ENCODE peak calls at places on chromosomes 5 and 9, in ten cellular contexts. One of them, this sample, is unnamed.

GRCh38 chr9:105890046-105890822 is 195.9 kb downstream of the TMEM38B start:
- DNase-seq in ELR: no peak
- DNase-seq in SW 1271: no peak
- DNase-seq in NCI-H2029 treated with DMSO at 0.1 percent for 48 hours: no peak
- DNase-seq in AG09309: no peak
- DNase-seq in stimulated activated CD8-positive, alpha-beta memory T cell treated with anti-CD3 and anti-CD28 coated beads, Interleukin-12 subunit alpha, Interleukin-12 subunit beta, amount 100 ng/mL, for 1 hour: no peak
- DNase-seq in IMR-90: no peak
- DNase-seq in posterior cingulate gyrus: no peak
- DNase-seq in fibroblast of lung: peak
- DNase-seq in tibial artery: no peak
- DNase-seq in this sample: no peak

GRCh38 chr5:39137391-39138181 is 63.4 kb upstream of the RICTOR start:
- DNase-seq in ELR: peak
- DNase-seq in SW 1271: no peak
- DNase-seq in NCI-H2029 treated with DMSO at 0.1 percent for 48 hours: no peak
- DNase-seq in AG09309: no peak
- DNase-seq in stimulated activated CD8-positive, alpha-beta memory T cell treated with anti-CD3 and anti-CD28 coated beads, Interleukin-12 subunit alpha, Interleukin-12 subunit beta, amount 100 ng/mL, for 1 hour: no peak
- DNase-seq in IMR-90: no peak
- DNase-seq in posterior cingulate gyrus: no peak
- DNase-seq in fibroblast of lung: no peak
- DNase-seq in tibial artery: no peak
- DNase-seq in this sample: no peak

GRCh38 chr5:176383248-176383905 is 5.0 kb downstream of the NOP16 start:
- DNase-seq in ELR: no peak
- DNase-seq in SW 1271: no peak
- DNase-seq in NCI-H2029 treated with DMSO at 0.1 percent for 48 hours: no peak
- DNase-seq in AG09309: no peak
- DNase-seq in stimulated activated CD8-positive, alpha-beta memory T cell treated with anti-CD3 and anti-CD28 coated beads, Interleukin-12 subunit alpha, Interleukin-12 subunit beta, amount 100 ng/mL, for 1 hour: no peak
- DNase-seq in IMR-90: no peak
- DNase-seq in posterior cingulate gyrus: no peak
- DNase-seq in fibroblast of lung: no peak
- DNase-seq in tibial artery: no peak
- DNase-seq in this sample: no peak

GRCh38 chr5:129271309-129271708 is 176.8 kb downstream of the ISOC1 start:
- DNase-seq in ELR: peak
- DNase-seq in SW 1271: no peak
- DNase-seq in NCI-H2029 treated with DMSO at 0.1 percent for 48 hours: no peak
- DNase-seq in AG09309: no peak
- DNase-seq in stimulated activated CD8-positive, alpha-beta memory T cell treated with anti-CD3 and anti-CD28 coated beads, Interleukin-12 subunit alpha, Interleukin-12 subunit beta, amount 100 ng/mL, for 1 hour: no peak
- DNase-seq in IMR-90: no peak
- DNase-seq in posterior cingulate gyrus: no peak
- DNase-seq in fibroblast of lung: no peak
- DNase-seq in tibial artery: no peak
- DNase-seq in this sample: no peak

GRCh38 chr5:87116821-87117512 is 150.7 kb upstream of the RASA1 start:
- DNase-seq in ELR: peak
- DNase-seq in SW 1271: no peak
- DNase-seq in NCI-H2029 treated with DMSO at 0.1 percent for 48 hours: no peak
- DNase-seq in AG09309: no peak
- DNase-seq in stimulated activated CD8-positive, alpha-beta memory T cell treated with anti-CD3 and anti-CD28 coated beads, Interleukin-12 subunit alpha, Interleukin-12 subunit beta, amount 100 ng/mL, for 1 hour: no peak
- DNase-seq in IMR-90: peak
- DNase-seq in posterior cingulate gyrus: no peak
- DNase-seq in fibroblast of lung: peak
- DNase-seq in tibial artery: no peak
- DNase-seq in this sample: no peak

GRCh38 chr5:179415291-179416060 is 70.2 kb upstream of the ADAMTS2 start:
- DNase-seq in ELR: no peak
- DNase-seq in SW 1271: no peak
- DNase-seq in NCI-H2029 treated with DMSO at 0.1 percent for 48 hours: no peak
- DNase-seq in AG09309: no peak
- DNase-seq in stimulated activated CD8-positive, alpha-beta memory T cell treated with anti-CD3 and anti-CD28 coated beads, Interleukin-12 subunit alpha, Interleukin-12 subunit beta, amount 100 ng/mL, for 1 hour: no peak
- DNase-seq in IMR-90: no peak
- DNase-seq in posterior cingulate gyrus: no peak
- DNase-seq in fibroblast of lung: no peak
- DNase-seq in tibial artery: no peak
- DNase-seq in this sample: no peak

GRCh38 chr9:81686614-81687520 is 2.5 kb downstream of the TLE1 start:
- DNase-seq in ELR: peak
- DNase-seq in SW 1271: peak
- DNase-seq in NCI-H2029 treated with DMSO at 0.1 percent for 48 hours: peak
- DNase-seq in AG09309: no peak
- DNase-seq in stimulated activated CD8-positive, alpha-beta memory T cell treated with anti-CD3 and anti-CD28 coated beads, Interleukin-12 subunit alpha, Interleukin-12 subunit beta, amount 100 ng/mL, for 1 hour: no peak
- DNase-seq in IMR-90: peak
- DNase-seq in posterior cingulate gyrus: peak
- DNase-seq in fibroblast of lung: peak
- DNase-seq in tibial artery: peak
- DNase-seq in this sample: peak

GRCh38 chr5:66100851-66101250 is 43.2 kb upstream of the SREK1 start:
- DNase-seq in ELR: no peak
- DNase-seq in SW 1271: no peak
- DNase-seq in NCI-H2029 treated with DMSO at 0.1 percent for 48 hours: no peak
- DNase-seq in AG09309: no peak
- DNase-seq in stimulated activated CD8-positive, alpha-beta memory T cell treated with anti-CD3 and anti-CD28 coated beads, Interleukin-12 subunit alpha, Interleukin-12 subunit beta, amount 100 ng/mL, for 1 hour: no peak
- DNase-seq in IMR-90: no peak
- DNase-seq in posterior cingulate gyrus: no peak
- DNase-seq in fibroblast of lung: no peak
- DNase-seq in tibial artery: no peak
- DNase-seq in this sample: no peak

GRCh38 chr5:138938526-138938925 is 63.4 kb upstream of the LRRTM2 start:
- DNase-seq in ELR: no peak
- DNase-seq in SW 1271: no peak
- DNase-seq in NCI-H2029 treated with DMSO at 0.1 percent for 48 hours: no peak
- DNase-seq in AG09309: no peak
- DNase-seq in stimulated activated CD8-positive, alpha-beta memory T cell treated with anti-CD3 and anti-CD28 coated beads, Interleukin-12 subunit alpha, Interleukin-12 subunit beta, amount 100 ng/mL, for 1 hour: no peak
- DNase-seq in IMR-90: no peak
- DNase-seq in posterior cingulate gyrus: no peak
- DNase-seq in fibroblast of lung: no peak
- DNase-seq in tibial artery: no peak
- DNase-seq in this sample: no peak

GRCh38 chr5:61055434-61056006 is 106.7 kb downstream of the SMIM15 start:
- DNase-seq in ELR: peak
- DNase-seq in SW 1271: no peak
- DNase-seq in NCI-H2029 treated with DMSO at 0.1 percent for 48 hours: peak
- DNase-seq in AG09309: no peak
- DNase-seq in stimulated activated CD8-positive, alpha-beta memory T cell treated with anti-CD3 and anti-CD28 coated beads, Interleukin-12 subunit alpha, Interleukin-12 subunit beta, amount 100 ng/mL, for 1 hour: no peak
- DNase-seq in IMR-90: peak
- DNase-seq in posterior cingulate gyrus: no peak
- DNase-seq in fibroblast of lung: peak
- DNase-seq in tibial artery: no peak
- DNase-seq in this sample: no peak

GRCh38 chr9:38138276-38138675 is 69.2 kb upstream of the SHB start:
- DNase-seq in ELR: no peak
- DNase-seq in SW 1271: no peak
- DNase-seq in NCI-H2029 treated with DMSO at 0.1 percent for 48 hours: no peak
- DNase-seq in AG09309: no peak
- DNase-seq in stimulated activated CD8-positive, alpha-beta memory T cell treated with anti-CD3 and anti-CD28 coated beads, Interleukin-12 subunit alpha, Interleukin-12 subunit beta, amount 100 ng/mL, for 1 hour: no peak
- DNase-seq in IMR-90: no peak
- DNase-seq in posterior cingulate gyrus: no peak
- DNase-seq in fibroblast of lung: no peak
- DNase-seq in tibial artery: no peak
- DNase-seq in this sample: no peak

GRCh38 chr9:98494852-98495251 is 213.9 kb downstream of the GABBR2 start:
- DNase-seq in ELR: no peak
- DNase-seq in SW 1271: no peak
- DNase-seq in NCI-H2029 treated with DMSO at 0.1 percent for 48 hours: no peak
- DNase-seq in AG09309: no peak
- DNase-seq in stimulated activated CD8-positive, alpha-beta memory T cell treated with anti-CD3 and anti-CD28 coated beads, Interleukin-12 subunit alpha, Interleukin-12 subunit beta, amount 100 ng/mL, for 1 hour: no peak
- DNase-seq in IMR-90: no peak
- DNase-seq in posterior cingulate gyrus: no peak
- DNase-seq in fibroblast of lung: no peak
- DNase-seq in tibial artery: no peak
- DNase-seq in this sample: peak

GRCh38 chr5:154320209-154320608 is 125.6 kb upstream of the SAP30L start:
- DNase-seq in ELR: no peak
- DNase-seq in SW 1271: no peak
- DNase-seq in NCI-H2029 treated with DMSO at 0.1 percent for 48 hours: no peak
- DNase-seq in AG09309: no peak
- DNase-seq in stimulated activated CD8-positive, alpha-beta memory T cell treated with anti-CD3 and anti-CD28 coated beads, Interleukin-12 subunit alpha, Interleukin-12 subunit beta, amount 100 ng/mL, for 1 hour: no peak
- DNase-seq in IMR-90: no peak
- DNase-seq in posterior cingulate gyrus: no peak
- DNase-seq in fibroblast of lung: no peak
- DNase-seq in tibial artery: no peak
- DNase-seq in this sample: no peak

GRCh38 chr9:106916491-106917235 is 53.7 kb downstream of the ZNF462 start:
- DNase-seq in ELR: peak
- DNase-seq in SW 1271: peak
- DNase-seq in NCI-H2029 treated with DMSO at 0.1 percent for 48 hours: no peak
- DNase-seq in AG09309: peak
- DNase-seq in stimulated activated CD8-positive, alpha-beta memory T cell treated with anti-CD3 and anti-CD28 coated beads, Interleukin-12 subunit alpha, Interleukin-12 subunit beta, amount 100 ng/mL, for 1 hour: no peak
- DNase-seq in IMR-90: peak
- DNase-seq in posterior cingulate gyrus: no peak
- DNase-seq in fibroblast of lung: peak
- DNase-seq in tibial artery: no peak
- DNase-seq in this sample: no peak

GRCh38 chr5:140041099-140041491 is 2.0 kb downstream of the NRG2 start:
- DNase-seq in ELR: no peak
- DNase-seq in SW 1271: no peak
- DNase-seq in NCI-H2029 treated with DMSO at 0.1 percent for 48 hours: no peak
- DNase-seq in AG09309: no peak
- DNase-seq in stimulated activated CD8-positive, alpha-beta memory T cell treated with anti-CD3 and anti-CD28 coated beads, Interleukin-12 subunit alpha, Interleukin-12 subunit beta, amount 100 ng/mL, for 1 hour: no peak
- DNase-seq in IMR-90: no peak
- DNase-seq in posterior cingulate gyrus: no peak
- DNase-seq in fibroblast of lung: no peak
- DNase-seq in tibial artery: no peak
- DNase-seq in this sample: no peak

GRCh38 chr9:109253637-109254284 is 67.1 kb downstream of the EPB41L4B start:
- DNase-seq in ELR: peak
- DNase-seq in SW 1271: no peak
- DNase-seq in NCI-H2029 treated with DMSO at 0.1 percent for 48 hours: peak
- DNase-seq in AG09309: no peak
- DNase-seq in stimulated activated CD8-positive, alpha-beta memory T cell treated with anti-CD3 and anti-CD28 coated beads, Interleukin-12 subunit alpha, Interleukin-12 subunit beta, amount 100 ng/mL, for 1 hour: no peak
- DNase-seq in IMR-90: peak
- DNase-seq in posterior cingulate gyrus: no peak
- DNase-seq in fibroblast of lung: peak
- DNase-seq in tibial artery: no peak
- DNase-seq in this sample: no peak

GRCh38 chr9:125750656-125751035 is 3.5 kb downstream of the PBX3 start:
- DNase-seq in ELR: no peak
- DNase-seq in SW 1271: no peak
- DNase-seq in NCI-H2029 treated with DMSO at 0.1 percent for 48 hours: peak
- DNase-seq in AG09309: no peak
- DNase-seq in stimulated activated CD8-positive, alpha-beta memory T cell treated with anti-CD3 and anti-CD28 coated beads, Interleukin-12 subunit alpha, Interleukin-12 subunit beta, amount 100 ng/mL, for 1 hour: no peak
- DNase-seq in IMR-90: no peak
- DNase-seq in posterior cingulate gyrus: no peak
- DNase-seq in fibroblast of lung: peak
- DNase-seq in tibial artery: no peak
- DNase-seq in this sample: no peak

GRCh38 chr5:145792840-145793239 is 42.3 kb downstream of the PRELID2 start:
- DNase-seq in ELR: no peak
- DNase-seq in SW 1271: no peak
- DNase-seq in NCI-H2029 treated with DMSO at 0.1 percent for 48 hours: no peak
- DNase-seq in AG09309: no peak
- DNase-seq in stimulated activated CD8-positive, alpha-beta memory T cell treated with anti-CD3 and anti-CD28 coated beads, Interleukin-12 subunit alpha, Interleukin-12 subunit beta, amount 100 ng/mL, for 1 hour: no peak
- DNase-seq in IMR-90: no peak
- DNase-seq in posterior cingulate gyrus: no peak
- DNase-seq in fibroblast of lung: no peak
- DNase-seq in tibial artery: no peak
- DNase-seq in this sample: no peak

GRCh38 chr5:12615141-12615820 is 711.0 kb upstream of the CTNND2 start:
- DNase-seq in ELR: peak
- DNase-seq in SW 1271: no peak
- DNase-seq in NCI-H2029 treated with DMSO at 0.1 percent for 48 hours: no peak
- DNase-seq in AG09309: no peak
- DNase-seq in stimulated activated CD8-positive, alpha-beta memory T cell treated with anti-CD3 and anti-CD28 coated beads, Interleukin-12 subunit alpha, Interleukin-12 subunit beta, amount 100 ng/mL, for 1 hour: no peak
- DNase-seq in IMR-90: no peak
- DNase-seq in posterior cingulate gyrus: no peak
- DNase-seq in fibroblast of lung: peak
- DNase-seq in tibial artery: no peak
- DNase-seq in this sample: no peak

GRCh38 chr5:129921204-129921603 is 16.9 kb downstream of the CHSY3 start:
- DNase-seq in ELR: no peak
- DNase-seq in SW 1271: no peak
- DNase-seq in NCI-H2029 treated with DMSO at 0.1 percent for 48 hours: no peak
- DNase-seq in AG09309: no peak
- DNase-seq in stimulated activated CD8-positive, alpha-beta memory T cell treated with anti-CD3 and anti-CD28 coated beads, Interleukin-12 subunit alpha, Interleukin-12 subunit beta, amount 100 ng/mL, for 1 hour: no peak
- DNase-seq in IMR-90: no peak
- DNase-seq in posterior cingulate gyrus: no peak
- DNase-seq in fibroblast of lung: no peak
- DNase-seq in tibial artery: no peak
- DNase-seq in this sample: no peak

GRCh38 chr9:100394032-100394695 is 32.8 kb upstream of the MSANTD3 start:
- DNase-seq in ELR: no peak
- DNase-seq in SW 1271: no peak
- DNase-seq in NCI-H2029 treated with DMSO at 0.1 percent for 48 hours: no peak
- DNase-seq in AG09309: no peak
- DNase-seq in stimulated activated CD8-positive, alpha-beta memory T cell treated with anti-CD3 and anti-CD28 coated beads, Interleukin-12 subunit alpha, Interleukin-12 subunit beta, amount 100 ng/mL, for 1 hour: no peak
- DNase-seq in IMR-90: no peak
- DNase-seq in posterior cingulate gyrus: no peak
- DNase-seq in fibroblast of lung: peak
- DNase-seq in tibial artery: no peak
- DNase-seq in this sample: no peak

GRCh38 chr5:123365163-123365562 is 58.0 kb downstream of the CEP120 start:
- DNase-seq in ELR: no peak
- DNase-seq in SW 1271: no peak
- DNase-seq in NCI-H2029 treated with DMSO at 0.1 percent for 48 hours: no peak
- DNase-seq in AG09309: no peak
- DNase-seq in stimulated activated CD8-positive, alpha-beta memory T cell treated with anti-CD3 and anti-CD28 coated beads, Interleukin-12 subunit alpha, Interleukin-12 subunit beta, amount 100 ng/mL, for 1 hour: no peak
- DNase-seq in IMR-90: peak
- DNase-seq in posterior cingulate gyrus: no peak
- DNase-seq in fibroblast of lung: peak
- DNase-seq in tibial artery: no peak
- DNase-seq in this sample: no peak

GRCh38 chr5:178644826-178645545 is 18.1 kb upstream of the CLK4 start:
- DNase-seq in ELR: peak
- DNase-seq in SW 1271: no peak
- DNase-seq in NCI-H2029 treated with DMSO at 0.1 percent for 48 hours: no peak
- DNase-seq in AG09309: no peak
- DNase-seq in stimulated activated CD8-positive, alpha-beta memory T cell treated with anti-CD3 and anti-CD28 coated beads, Interleukin-12 subunit alpha, Interleukin-12 subunit beta, amount 100 ng/mL, for 1 hour: no peak
- DNase-seq in IMR-90: no peak
- DNase-seq in posterior cingulate gyrus: no peak
- DNase-seq in fibroblast of lung: peak
- DNase-seq in tibial artery: no peak
- DNase-seq in this sample: no peak

GRCh38 chr5:55063220-55063863 is 39.1 kb upstream of the GZMA start:
- DNase-seq in ELR: peak
- DNase-seq in SW 1271: no peak
- DNase-seq in NCI-H2029 treated with DMSO at 0.1 percent for 48 hours: no peak
- DNase-seq in AG09309: no peak
- DNase-seq in stimulated activated CD8-positive, alpha-beta memory T cell treated with anti-CD3 and anti-CD28 coated beads, Interleukin-12 subunit alpha, Interleukin-12 subunit beta, amount 100 ng/mL, for 1 hour: no peak
- DNase-seq in IMR-90: peak
- DNase-seq in posterior cingulate gyrus: no peak
- DNase-seq in fibroblast of lung: peak
- DNase-seq in tibial artery: no peak
- DNase-seq in this sample: no peak

GRCh38 chr5:79495311-79495710 is 18.6 kb downstream of the HOMER1 start:
- DNase-seq in ELR: peak
- DNase-seq in SW 1271: no peak
- DNase-seq in NCI-H2029 treated with DMSO at 0.1 percent for 48 hours: peak
- DNase-seq in AG09309: no peak
- DNase-seq in stimulated activated CD8-positive, alpha-beta memory T cell treated with anti-CD3 and anti-CD28 coated beads, Interleukin-12 subunit alpha, Interleukin-12 subunit beta, amount 100 ng/mL, for 1 hour: no peak
- DNase-seq in IMR-90: peak
- DNase-seq in posterior cingulate gyrus: no peak
- DNase-seq in fibroblast of lung: peak
- DNase-seq in tibial artery: no peak
- DNase-seq in this sample: no peak

GRCh38 chr9:69132391-69132790 is 41.7 kb upstream of the TJP2 start:
- DNase-seq in ELR: no peak
- DNase-seq in SW 1271: no peak
- DNase-seq in NCI-H2029 treated with DMSO at 0.1 percent for 48 hours: no peak
- DNase-seq in AG09309: no peak
- DNase-seq in stimulated activated CD8-positive, alpha-beta memory T cell treated with anti-CD3 and anti-CD28 coated beads, Interleukin-12 subunit alpha, Interleukin-12 subunit beta, amount 100 ng/mL, for 1 hour: no peak
- DNase-seq in IMR-90: no peak
- DNase-seq in posterior cingulate gyrus: no peak
- DNase-seq in fibroblast of lung: no peak
- DNase-seq in tibial artery: no peak
- DNase-seq in this sample: no peak

GRCh38 chr5:32092938-32093812 is 80.9 kb downstream of the GOLPH3 start:
- DNase-seq in ELR: peak
- DNase-seq in SW 1271: peak
- DNase-seq in NCI-H2029 treated with DMSO at 0.1 percent for 48 hours: peak
- DNase-seq in AG09309: peak
- DNase-seq in stimulated activated CD8-positive, alpha-beta memory T cell treated with anti-CD3 and anti-CD28 coated beads, Interleukin-12 subunit alpha, Interleukin-12 subunit beta, amount 100 ng/mL, for 1 hour: peak
- DNase-seq in IMR-90: peak
- DNase-seq in posterior cingulate gyrus: peak
- DNase-seq in fibroblast of lung: peak
- DNase-seq in tibial artery: no peak
- DNase-seq in this sample: no peak

GRCh38 chr5:56323505-56323904 is 90.4 kb upstream of the ANKRD55 start:
- DNase-seq in ELR: peak
- DNase-seq in SW 1271: no peak
- DNase-seq in NCI-H2029 treated with DMSO at 0.1 percent for 48 hours: no peak
- DNase-seq in AG09309: peak
- DNase-seq in stimulated activated CD8-positive, alpha-beta memory T cell treated with anti-CD3 and anti-CD28 coated beads, Interleukin-12 subunit alpha, Interleukin-12 subunit beta, amount 100 ng/mL, for 1 hour: no peak
- DNase-seq in IMR-90: peak
- DNase-seq in posterior cingulate gyrus: no peak
- DNase-seq in fibroblast of lung: peak
- DNase-seq in tibial artery: no peak
- DNase-seq in this sample: no peak